ENCODE peak calls at places on chromosomes 1 and 21, in five cellular contexts. One of them, this sample, is unnamed.

GRCh38 chr1:179146476-179146875 is 64.6 kb downstream of the TOR3A start:
- DNase-seq in AG08395: no peak
- DNase-seq in D341Med: peak; percentile 56
- DNase-seq in iPS DF 6.9: no peak
- DNase-seq in activated CD4-positive, alpha-beta T cell treated with anti-CD3 and anti-CD28 coated beads for 1 hour: no peak
- DNase-seq in this sample: no peak

GRCh38 chr1:154407866-154408777 is 3.0 kb downstream of the IL6R start:
- DNase-seq in AG08395: no peak
- DNase-seq in activated CD4-positive, alpha-beta T cell treated with anti-CD3 and anti-CD28 coated beads for 1 hour: no peak
- DNase-seq in D341Med: no peak
- DNase-seq in iPS DF 6.9: no peak
- DNase-seq in this sample: no peak

GRCh38 chr1:32769524-32770220 is 47.5 kb downstream of the YARS1 start:
- DNase-seq in D341Med: no peak
- DNase-seq in activated CD4-positive, alpha-beta T cell treated with anti-CD3 and anti-CD28 coated beads for 1 hour: no peak
- DNase-seq in iPS DF 6.9: no peak
- DNase-seq in AG08395: peak; percentile 68
- DNase-seq in this sample: no peak

GRCh38 chr1:53899206-53899628 is 5.2 kb downstream of the DIO1 start:
- DNase-seq in iPS DF 6.9: no peak
- DNase-seq in activated CD4-positive, alpha-beta T cell treated with anti-CD3 and anti-CD28 coated beads for 1 hour: no peak
- DNase-seq in AG08395: peak; percentile 9
- DNase-seq in D341Med: no peak
- DNase-seq in this sample: no peak

GRCh38 chr1:63674865-63675815 is 81.9 kb downstream of the PGM1 start:
- DNase-seq in D341Med: no peak
- DNase-seq in AG08395: no peak
- DNase-seq in iPS DF 6.9: no peak
- DNase-seq in activated CD4-positive, alpha-beta T cell treated with anti-CD3 and anti-CD28 coated beads for 1 hour: no peak
- DNase-seq in this sample: no peak

GRCh38 chr1:54327386-54328116 is 78.6 kb downstream of the SSBP3 start:
- DNase-seq in D341Med: no peak
- DNase-seq in activated CD4-positive, alpha-beta T cell treated with anti-CD3 and anti-CD28 coated beads for 1 hour: no peak
- DNase-seq in iPS DF 6.9: no peak
- DNase-seq in AG08395: peak; percentile 58
- DNase-seq in this sample: no peak

GRCh38 chr1:178091986-178092745 is 1.7 kb upstream of the RASAL2 start:
- DNase-seq in iPS DF 6.9: no peak
- DNase-seq in D341Med: no peak
- DNase-seq in activated CD4-positive, alpha-beta T cell treated with anti-CD3 and anti-CD28 coated beads for 1 hour: no peak
- DNase-seq in AG08395: no peak
- DNase-seq in this sample: no peak

GRCh38 chr1:245704765-245705164 is 550.0 kb downstream of the KIF26B start:
- DNase-seq in activated CD4-positive, alpha-beta T cell treated with anti-CD3 and anti-CD28 coated beads for 1 hour: no peak
- DNase-seq in iPS DF 6.9: no peak
- DNase-seq in D341Med: no peak
- DNase-seq in AG08395: peak; percentile 48
- DNase-seq in this sample: no peak

GRCh38 chr1:43688594-43689000 is 18.7 kb upstream of the ST3GAL3 start:
- DNase-seq in D341Med: no peak
- DNase-seq in iPS DF 6.9: no peak
- DNase-seq in activated CD4-positive, alpha-beta T cell treated with anti-CD3 and anti-CD28 coated beads for 1 hour: no peak
- DNase-seq in AG08395: peak; percentile 92
- DNase-seq in this sample: no peak

GRCh38 chr1:165376041-165376810 is 19.7 kb upstream of the LMX1A start:
- DNase-seq in activated CD4-positive, alpha-beta T cell treated with anti-CD3 and anti-CD28 coated beads for 1 hour: no peak
- DNase-seq in AG08395: peak; percentile 90
- DNase-seq in iPS DF 6.9: no peak
- DNase-seq in D341Med: peak; percentile 50
- DNase-seq in this sample: peak; percentile 61

GRCh38 chr1:1345384-1345783 is 3.8 kb downstream of the DVL1 start:
- DNase-seq in iPS DF 6.9: no peak
- DNase-seq in D341Med: no peak
- DNase-seq in activated CD4-positive, alpha-beta T cell treated with anti-CD3 and anti-CD28 coated beads for 1 hour: no peak
- DNase-seq in AG08395: no peak
- DNase-seq in this sample: no peak

GRCh38 chr21:39867198-39867650 is at the start of gene PCP4:
- DNase-seq in activated CD4-positive, alpha-beta T cell treated with anti-CD3 and anti-CD28 coated beads for 1 hour: no peak
- DNase-seq in AG08395: peak; percentile 21
- DNase-seq in D341Med: peak; percentile 74
- DNase-seq in iPS DF 6.9: peak; percentile 77
- DNase-seq in this sample: peak; percentile 74

GRCh38 chr1:27940297-27940696 is 5.5 kb downstream of the SMPDL3B start:
- DNase-seq in activated CD4-positive, alpha-beta T cell treated with anti-CD3 and anti-CD28 coated beads for 1 hour: peak; percentile 61
- DNase-seq in iPS DF 6.9: no peak
- DNase-seq in D341Med: peak; percentile 75
- DNase-seq in AG08395: peak; percentile 34
- DNase-seq in this sample: no peak

GRCh38 chr1:34407140-34407539 is 230.4 kb downstream of the C1orf94 start:
- DNase-seq in iPS DF 6.9: no peak
- DNase-seq in AG08395: peak; percentile 57
- DNase-seq in activated CD4-positive, alpha-beta T cell treated with anti-CD3 and anti-CD28 coated beads for 1 hour: no peak
- DNase-seq in D341Med: no peak
- DNase-seq in this sample: no peak

GRCh38 chr1:62377043-62377562 is 57.9 kb upstream of the KANK4 start:
- DNase-seq in D341Med: peak; percentile 66
- DNase-seq in activated CD4-positive, alpha-beta T cell treated with anti-CD3 and anti-CD28 coated beads for 1 hour: no peak
- DNase-seq in iPS DF 6.9: no peak
- DNase-seq in AG08395: no peak
- DNase-seq in this sample: no peak

GRCh38 chr1:228655796-228656394 is 79.4 kb upstream of the RHOU start:
- DNase-seq in activated CD4-positive, alpha-beta T cell treated with anti-CD3 and anti-CD28 coated beads for 1 hour: no peak
- DNase-seq in AG08395: no peak
- DNase-seq in iPS DF 6.9: no peak
- DNase-seq in D341Med: no peak
- DNase-seq in this sample: no peak

GRCh38 chr1:12316331-12316730 is 86.5 kb downstream of the VPS13D start:
- DNase-seq in activated CD4-positive, alpha-beta T cell treated with anti-CD3 and anti-CD28 coated beads for 1 hour: no peak
- DNase-seq in iPS DF 6.9: no peak
- DNase-seq in AG08395: peak; percentile 41
- DNase-seq in D341Med: no peak
- DNase-seq in this sample: no peak

GRCh38 chr1:209743145-209743482 is 12.7 kb upstream of the TRAF3IP3 start:
- DNase-seq in iPS DF 6.9: no peak
- DNase-seq in D341Med: no peak
- DNase-seq in activated CD4-positive, alpha-beta T cell treated with anti-CD3 and anti-CD28 coated beads for 1 hour: no peak
- DNase-seq in AG08395: peak; percentile 19
- DNase-seq in this sample: peak; percentile 11

GRCh38 chr1:235004840-235005391 is 123.7 kb downstream of the TOMM20 start:
- DNase-seq in D341Med: no peak
- DNase-seq in iPS DF 6.9: no peak
- DNase-seq in AG08395: no peak
- DNase-seq in activated CD4-positive, alpha-beta T cell treated with anti-CD3 and anti-CD28 coated beads for 1 hour: no peak
- DNase-seq in this sample: no peak

GRCh38 chr1:61310538-61310937 is 228.2 kb downstream of the NFIA start:
- DNase-seq in AG08395: no peak
- DNase-seq in D341Med: no peak
- DNase-seq in activated CD4-positive, alpha-beta T cell treated with anti-CD3 and anti-CD28 coated beads for 1 hour: no peak
- DNase-seq in iPS DF 6.9: no peak
- DNase-seq in this sample: no peak

GRCh38 chr1:153677718-153678518 is 570 bp upstream of the NPR1 start:
- DNase-seq in D341Med: peak; percentile 86
- DNase-seq in activated CD4-positive, alpha-beta T cell treated with anti-CD3 and anti-CD28 coated beads for 1 hour: peak; percentile 21
- DNase-seq in iPS DF 6.9: no peak
- DNase-seq in AG08395: peak; percentile 67
- DNase-seq in this sample: no peak

GRCh38 chr1:26358411-26359384 is 4.8 kb upstream of the CRYBG2 start:
- DNase-seq in activated CD4-positive, alpha-beta T cell treated with anti-CD3 and anti-CD28 coated beads for 1 hour: peak; percentile 62
- DNase-seq in D341Med: no peak
- DNase-seq in AG08395: no peak
- DNase-seq in iPS DF 6.9: no peak
- DNase-seq in this sample: no peak

GRCh38 chr1:39398278-39399010 is 93.0 kb upstream of the BMP8A start:
- DNase-seq in D341Med: no peak
- DNase-seq in AG08395: peak; percentile 94
- DNase-seq in activated CD4-positive, alpha-beta T cell treated with anti-CD3 and anti-CD28 coated beads for 1 hour: no peak
- DNase-seq in iPS DF 6.9: no peak
- DNase-seq in this sample: no peak